ENCODE peak calls at places on chromosomes 4 and X, in nine cellular contexts. U is breast epithelium; T is CD4-positive, alpha-beta T cell; Q is omental fat pad; A is astrocyte of the spinal cord; H is GM12865; F is cardiac muscle cell; V is fibroblast of the aortic adventitia; W is foreskin fibroblast. X is an unnamed sample.

GRCh38 chr4:149765630-149766029 is 50.0 kb downstream of the IQCM start:
- DNase-seq in U (no peak), T (no peak), Q (no peak), A (peak; percentile 40), H (no peak), F (peak; percentile 10), V (peak; percentile 70), W (peak; percentile 89), X (no peak)

GRCh38 chrX:26783512-26784225 is 567.7 kb downstream of the MAGEB5 start:
- DNase-seq in U (no peak), T (no peak), Q (no peak), A (peak; percentile 20), H (peak; percentile 55), F (peak; percentile 6), V (peak; percentile 30), W (peak; percentile 8), X (no peak)

GRCh38 chr4:152245706-152246105 is 290.2 kb downstream of the FBXW7 start:
- DNase-seq in U (no peak), T (no peak), Q (no peak), A (no peak), H (no peak), F (no peak), V (no peak), W (peak; percentile 15), X (no peak)

GRCh38 chrX:30228526-30228925 is 1.9 kb upstream of the MAGEB3 start:
- DNase-seq in U (no peak), T (no peak), Q (no peak), A (no peak), H (no peak), F (no peak), V (no peak), W (no peak), X (no peak)

GRCh38 chrX:36867143-36867542 is 141.0 kb upstream of the FAM47C start:
- DNase-seq in U (no peak), T (no peak), Q (no peak), A (peak; percentile 20), H (peak; percentile 1), F (peak; percentile 27), V (peak; percentile 33), W (peak; percentile 9), X (no peak)

GRCh38 chr4:56803473-56803872 is 18.0 kb downstream of the SPINK2 start:
- DNase-seq in U (no peak), T (no peak), Q (no peak), A (peak; percentile 37), H (peak; percentile 57), F (peak; percentile 13), V (no peak), W (peak; percentile 52), X (no peak)

GRCh38 chrX:103399744-103400143 is 23.4 kb downstream of the BEX3 start:
- DNase-seq in U (no peak), T (no peak), Q (no peak), A (no peak), H (no peak), F (no peak), V (no peak), W (peak; percentile 51), X (no peak)

GRCh38 chr4:186685744-186686143 is 37.9 kb downstream of the FAT1 start:
- DNase-seq in U (no peak), T (no peak), Q (no peak), A (peak; percentile 90), H (no peak), F (peak; percentile 84), V (peak; percentile 79), W (peak; percentile 79), X (no peak)

GRCh38 chr4:111228396-111228795 is 605.5 kb upstream of the PITX2 start:
- DNase-seq in U (no peak), T (no peak), Q (no peak), A (peak; percentile 31), H (no peak), F (no peak), V (no peak), W (peak; percentile 27), X (no peak)

GRCh38 chr4:127936974-127937373 is 28.0 kb downstream of the MFSD8 start:
- DNase-seq in U (no peak), T (no peak), Q (no peak), A (peak; percentile 35), H (no peak), F (peak; percentile 35), V (peak; percentile 52), W (peak; percentile 35), X (no peak)

GRCh38 chr4:152243890-152244595 is 291.8 kb downstream of the FBXW7 start:
- DNase-seq in U (no peak), T (no peak), Q (no peak), A (no peak), H (no peak), F (peak; percentile 33), V (peak; percentile 48), W (peak; percentile 12), X (no peak)

DNA sequence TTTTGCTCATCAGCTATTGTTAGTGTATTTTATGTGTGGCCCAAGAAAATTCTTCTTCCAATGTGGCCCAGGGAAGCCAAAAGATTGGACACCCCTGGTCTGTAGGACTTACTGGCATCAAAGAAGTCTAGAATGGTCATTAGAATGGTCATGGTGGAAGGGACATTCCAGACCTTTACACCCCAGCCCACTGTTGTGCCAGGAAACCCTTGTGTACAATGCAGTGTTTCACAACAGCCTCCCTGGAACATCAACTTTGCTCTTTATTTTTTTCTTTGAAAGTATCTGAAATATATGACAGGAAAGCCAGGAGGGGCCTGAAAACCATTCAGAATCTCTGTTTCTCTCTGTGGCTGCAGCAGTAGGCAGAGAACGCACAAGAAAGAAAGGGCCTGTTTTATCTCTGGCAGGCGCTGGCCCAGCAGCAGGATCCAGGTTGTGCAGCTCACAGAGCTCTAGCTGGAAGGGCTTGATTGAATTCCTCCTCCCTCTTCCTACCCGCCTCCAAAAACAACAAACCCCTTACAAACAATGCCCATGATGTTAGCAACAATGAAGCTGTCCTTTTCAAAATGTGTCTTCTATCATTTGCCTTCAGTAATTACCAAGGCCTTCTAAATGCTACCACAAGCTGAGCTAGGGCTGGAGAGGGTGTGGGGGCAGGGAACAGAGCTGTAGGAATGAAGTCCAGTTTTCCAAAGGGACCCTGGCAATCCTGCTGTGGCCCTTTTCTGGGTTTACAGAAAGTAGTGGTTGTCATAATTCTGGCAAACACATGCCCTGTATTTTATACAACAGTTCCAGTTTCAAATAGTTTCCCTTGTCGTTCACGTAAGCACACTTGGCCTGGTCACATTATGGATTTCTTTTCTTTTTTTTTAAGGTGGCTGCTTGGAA is 32.3 kb upstream of the TFDP3 start:
- DNase-seq in U (no peak), T (no peak), Q (no peak), A (no peak), H (no peak), F (peak; percentile 2), V (peak; percentile 21), W (no peak), X (no peak)
- TF ChIP-seq CTCF in U (no peak), T (no peak), Q (no peak), A (no peak), H (no peak), F (no peak), V (no peak), W (no peak), X (no peak)

DNA sequence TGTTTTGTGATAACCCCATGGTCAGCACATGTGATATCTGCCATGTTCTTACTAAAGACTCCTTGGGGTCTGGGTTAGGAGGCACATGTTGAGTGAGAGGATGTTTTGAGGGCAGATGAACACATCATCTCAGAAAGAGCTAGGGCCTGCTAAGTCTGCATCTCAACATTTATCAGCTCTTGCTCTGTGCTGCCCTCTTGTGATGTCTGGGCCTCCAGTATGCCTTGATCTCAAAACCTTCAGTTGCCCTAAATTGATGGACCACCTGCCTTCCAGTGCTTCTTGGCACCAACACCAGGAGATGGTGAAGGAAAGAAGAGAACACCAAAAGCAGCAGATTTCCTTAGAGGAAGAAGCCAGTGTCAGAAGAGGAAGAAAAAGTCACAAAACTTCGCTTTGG is 22.5 kb downstream of the MID1 start:
- DNase-seq in U (no peak), T (no peak), Q (no peak), A (no peak), H (peak; percentile 18), F (peak; percentile 44), V (no peak), W (peak; percentile 69), X (peak; percentile 31)
- TF ChIP-seq CTCF in U (no peak), T (no peak), Q (no peak), A (peak; percentile 64), H (peak; percentile 36), F (peak; percentile 43), V (peak; percentile 42), W (peak; percentile 49), X (no peak)

DNA sequence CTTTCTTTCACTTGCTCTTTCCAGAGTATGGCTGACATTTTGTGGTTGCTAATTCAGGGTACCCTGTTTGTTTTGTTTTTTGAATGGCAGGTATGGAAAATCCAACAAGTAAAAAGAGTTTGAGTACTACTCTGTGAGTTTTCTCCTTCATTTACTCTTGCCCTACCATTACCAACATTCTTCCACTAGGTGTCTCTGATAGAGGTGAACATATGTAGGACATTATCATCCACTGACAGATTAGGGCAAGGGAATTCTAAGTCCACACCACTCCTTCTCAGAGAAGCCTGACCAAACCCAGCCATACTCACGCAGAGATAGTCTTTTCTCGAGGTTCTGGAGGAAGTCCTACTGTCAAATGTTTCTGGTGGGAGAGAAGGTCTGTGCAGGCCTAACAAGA is 36.7 kb upstream of the HDAC8 start:
- DNase-seq in U (no peak), T (no peak), Q (no peak), A (peak; percentile 5), H (no peak), F (peak; percentile 34), V (peak; percentile 14), W (peak; percentile 11), X (no peak)
- TF ChIP-seq CTCF in U (no peak), T (no peak), Q (no peak), A (no peak), H (no peak), F (peak; percentile 24), V (no peak), W (peak; percentile 8), X (no peak)

GRCh38 chr4:95204873-95205272 is 343.9 kb downstream of the UNC5C start:
- DNase-seq in U (no peak), T (no peak), Q (no peak), A (no peak), H (no peak), F (no peak), V (no peak), W (no peak), X (no peak)
- TF ChIP-seq CTCF in U (no peak), T (no peak), Q (no peak), A (peak; percentile 43), H (peak; percentile 15), F (no peak), V (no peak), W (peak; percentile 26), X (peak; percentile 32)

DNA sequence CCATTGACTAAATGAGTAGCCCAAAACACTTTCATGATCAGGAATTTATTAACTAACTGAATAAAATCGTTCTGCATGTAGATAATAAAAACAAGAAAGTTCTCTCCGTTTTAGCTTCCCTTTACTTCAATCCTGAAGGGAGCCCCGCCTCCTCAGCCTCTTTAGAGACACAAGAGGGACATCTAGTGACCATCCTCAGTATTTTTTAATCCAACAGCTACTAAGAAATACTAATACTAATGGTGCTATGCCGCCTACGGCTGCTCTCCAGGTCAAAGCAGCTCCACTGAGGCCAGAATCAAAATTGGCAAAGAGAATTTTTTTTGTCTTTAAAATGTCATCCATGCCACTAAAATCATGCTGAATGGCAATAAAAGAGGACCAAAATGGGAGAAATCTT is 3.2 kb upstream of the PCDH19 start:
- DNase-seq in U (no peak), T (no peak), Q (no peak), A (peak; percentile 60), H (peak; percentile 47), F (peak; percentile 73), V (peak; percentile 64), W (peak; percentile 64), X (peak; percentile 37)
- TF ChIP-seq CTCF in U (no peak), T (no peak), Q (no peak), A (peak; percentile 44), H (peak; percentile 27), F (peak; percentile 38), V (peak; percentile 50), W (peak; percentile 23), X (peak; percentile 54)

X was measured in glutamatergic neuron.